ENCODE peak calls at places on chromosomes 11 and 22, in six cellular contexts. L, B, J, W, H and E are unnamed samples.

GRCh38 chr22:32473388-32473952 is 1.1 kb upstream of the FBXO7 start:
- DNase-seq in L (peak), B (peak), J (peak), W (peak), H (no peak), E (peak)

GRCh38 chr11:35045219-35045819 is 93.7 kb upstream of the CD44 start:
- DNase-seq in L (no peak), B (peak), J (no peak), W (no peak), H (no peak), E (no peak)

GRCh38 chr11:46537851-46538295 is 56.0 kb downstream of the AMBRA1 start:
- DNase-seq in L (peak), B (peak), J (peak), W (peak), H (peak), E (peak)

GRCh38 chr22:23233746-23234408 is 53.6 kb downstream of the BCR start:
- DNase-seq in L (peak), B (peak), J (no peak), W (no peak), H (no peak), E (no peak)

GRCh38 chr11:93039841-93040240 is 70.4 kb downstream of the MTNR1B start:
- DNase-seq in L (peak), B (no peak), J (no peak), W (no peak), H (no peak), E (no peak)

GRCh38 chr11:57499413-57499982 is 16.0 kb downstream of the SLC43A1 start:
- DNase-seq in L (peak), B (peak), J (peak), W (peak), H (peak), E (peak)

GRCh38 chr11:23620617-23621016 is 760.3 kb upstream of the CCDC179 start:
- DNase-seq in L (peak), B (no peak), J (no peak), W (no peak), H (no peak), E (no peak)

GRCh38 chr22:39212721-39213376 is 31.9 kb downstream of the PDGFB start:
- DNase-seq in L (no peak), B (peak), J (no peak), W (peak), H (peak), E (no peak)

GRCh38 chr11:63862923-63863322 is 24.0 kb downstream of the MARK2 start:
- DNase-seq in L (no peak), B (peak), J (no peak), W (no peak), H (no peak), E (no peak)

GRCh38 chr22:34866501-34867171 is 199.3 kb upstream of the ISX start:
- DNase-seq in L (no peak), B (peak), J (no peak), W (no peak), H (no peak), E (no peak)

GRCh38 chr11:2134022-2135010 is 4.9 kb downstream of the IGF2 start:
- DNase-seq in L (no peak), B (no peak), J (no peak), W (no peak), H (no peak), E (no peak)

GRCh38 chr11:46296520-46297448 is 19.3 kb downstream of the CREB3L1 start:
- DNase-seq in L (peak), B (peak), J (peak), W (peak), H (peak), E (peak)

GRCh38 chr11:44309483-44310197 is at the start of gene ALX4:
- DNase-seq in L (no peak), B (no peak), J (no peak), W (no peak), H (peak), E (no peak)

GRCh38 chr11:102495161-102496042 is 35.1 kb downstream of the MMP7 start:
- DNase-seq in L (peak), B (peak), J (peak), W (peak), H (peak), E (peak)

GRCh38 chr22:17764036-17764435 is 10.2 kb downstream of the BID start:
- DNase-seq in L (no peak), B (no peak), J (no peak), W (no peak), H (no peak), E (no peak)

GRCh38 chr11:67483901-67484665 is 1.3 kb downstream of the AIP start:
- DNase-seq in L (no peak), B (no peak), J (no peak), W (no peak), H (no peak), E (no peak)

GRCh38 chr11:122578168-122578825 is 77.2 kb upstream of the UBASH3B start:
- DNase-seq in L (no peak), B (no peak), J (no peak), W (no peak), H (no peak), E (no peak)

GRCh38 chr11:19919050-19919561 is 206.5 kb downstream of the NAV2 start:
- DNase-seq in L (peak), B (peak), J (no peak), W (peak), H (no peak), E (no peak)

GRCh38 chr22:41238570-41239442 is 1.9 kb downstream of the CHADL start:
- DNase-seq in L (no peak), B (no peak), J (no peak), W (no peak), H (no peak), E (no peak)

GRCh38 chr11:114202011-114202609 is 94.1 kb upstream of the NNMT start:
- DNase-seq in L (no peak), B (no peak), J (no peak), W (no peak), H (no peak), E (no peak)

GRCh38 chr11:116782728-116783127 is 5.1 kb downstream of the ZPR1 start:
- DNase-seq in L (peak), B (peak), J (no peak), W (peak), H (no peak), E (no peak)

GRCh38 chr11:133134561-133135173 is 397.6 kb downstream of the OPCML start:
- DNase-seq in L (peak), B (no peak), J (peak), W (peak), H (peak), E (peak)

GRCh38 chr11:24567380-24567779 is 70.5 kb downstream of the LUZP2 start:
- DNase-seq in L (no peak), B (no peak), J (no peak), W (no peak), H (no peak), E (no peak)

GRCh38 chr11:63918576-63919171 is 1.7 kb upstream of the RCOR2 start:
- DNase-seq in L (no peak), B (peak), J (no peak), W (peak), H (peak), E (no peak)

GRCh38 chr22:45775569-45776312 is 104.1 kb downstream of the ATXN10 start:
- DNase-seq in L (no peak), B (no peak), J (no peak), W (no peak), H (no peak), E (no peak)

GRCh38 chr11:6437423-6437822 is 3.4 kb downstream of the HPX start:
- DNase-seq in L (no peak), B (no peak), J (no peak), W (no peak), H (no peak), E (no peak)

GRCh38 chr11:100681064-100681502 is 6.0 kb upstream of the ARHGAP42 start:
- DNase-seq in L (peak), B (peak), J (no peak), W (peak), H (peak), E (no peak)

GRCh38 chr22:44664149-44664548 is 37.9 kb upstream of the PRR5 start:
- DNase-seq in L (peak), B (peak), J (no peak), W (no peak), H (no peak), E (no peak)

GRCh38 chr11:67353317-67354313 is at the start of gene POLD4:
- DNase-seq in L (peak), B (peak), J (peak), W (peak), H (peak), E (peak)

GRCh38 chr11:34620820-34621792 is at the start of gene EHF:
- DNase-seq in L (no peak), B (no peak), J (no peak), W (no peak), H (no peak), E (no peak)

GRCh38 chr11:102429691-102430090 is 22.9 kb downstream of the TMEM123 start:
- DNase-seq in L (no peak), B (no peak), J (no peak), W (no peak), H (no peak), E (no peak)

GRCh38 chr22:38460367-38460952 is 5.5 kb upstream of the KCNJ4 start:
- DNase-seq in L (no peak), B (no peak), J (no peak), W (no peak), H (no peak), E (no peak)

GRCh38 chr11:41784513-41785335 is 325.3 kb upstream of the LRRC4C start:
- DNase-seq in L (no peak), B (peak), J (no peak), W (no peak), H (no peak), E (no peak)

GRCh38 chr11:69080361-69080973 is 31.7 kb downstream of the TPCN2 start:
- DNase-seq in L (peak), B (peak), J (no peak), W (no peak), H (no peak), E (no peak)

GRCh38 chr11:75439495-75440120 is 6.6 kb upstream of the KLHL35 start:
- DNase-seq in L (no peak), B (no peak), J (no peak), W (no peak), H (no peak), E (no peak)

DNA sequence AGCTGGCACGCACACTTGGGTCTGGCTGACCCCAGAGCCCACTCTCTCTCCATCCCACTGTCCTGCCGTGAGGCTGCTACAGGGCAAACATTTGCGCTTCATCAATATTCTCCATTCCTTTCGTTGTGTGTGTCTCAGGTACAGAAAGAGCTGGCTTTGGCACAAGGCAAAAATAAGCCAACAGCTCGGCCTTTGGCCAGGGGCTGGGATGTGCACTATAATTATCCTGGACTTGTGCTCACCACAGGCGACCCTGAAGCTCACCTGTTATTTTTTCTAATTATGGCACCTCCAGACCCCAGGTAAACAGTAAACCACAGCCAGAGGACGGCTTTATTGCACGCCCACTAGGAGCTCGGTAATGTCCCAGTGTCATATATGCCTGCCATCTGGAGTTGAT is 10.9 kb downstream of the ZMAT5 start:
- DNase-seq in L (no peak), B (no peak), J (no peak), W (no peak), H (no peak), E (no peak)
- H3K14ac ChIP-seq in L (no peak), B (no peak), J (no peak), W (no peak), H (no peak), E (no peak)

DNA sequence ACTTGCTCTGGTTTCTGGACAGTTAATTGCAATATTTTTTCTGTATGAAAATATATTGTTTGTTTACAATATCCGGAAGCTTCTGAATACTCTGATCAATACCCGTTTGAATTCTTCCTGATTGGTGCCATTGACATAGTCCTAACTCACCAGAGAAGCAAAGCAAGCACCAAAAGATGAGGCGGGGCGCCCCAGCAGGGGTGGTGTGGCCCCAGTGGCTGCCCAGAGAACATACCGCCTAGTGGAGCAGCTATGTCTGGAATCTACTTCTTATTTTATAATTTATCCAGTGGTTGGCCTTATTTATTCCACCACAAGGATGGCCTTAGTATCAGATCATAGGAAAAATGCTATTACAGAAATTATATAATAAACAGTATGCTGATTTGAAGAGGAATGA is 610.7 kb downstream of the JRKL start:
- DNase-seq in L (no peak), B (no peak), J (no peak), W (no peak), H (no peak), E (no peak)
- H3K14ac ChIP-seq in L (no peak), B (no peak), J (no peak), W (no peak), H (no peak), E (no peak)

GRCh38 chr11:786235-787083 is 3.4 kb downstream of the CEND1 start:
- DNase-seq in L (no peak), B (no peak), J (no peak), W (no peak), H (no peak), E (no peak)
- H3K14ac ChIP-seq in L (no peak), B (no peak), J (peak), W (no peak), H (no peak), E (no peak)

GRCh38 chr11:779120-779954 is 2.0 kb upstream of the GATD1 start:
- DNase-seq in L (no peak), B (no peak), J (no peak), W (no peak), H (no peak), E (peak)

GRCh38 chr11:773830-774229 is 3.5 kb downstream of the GATD1 start:
- DNase-seq in L (no peak), B (no peak), J (no peak), W (no peak), H (no peak), E (no peak)

GRCh38 chr11:774873-775592 is 2.3 kb downstream of the GATD1 start:
- DNase-seq in L (peak), B (peak), J (no peak), W (no peak), H (peak), E (no peak)

GRCh38 chr11:777288-778255 is at the start of gene GATD1:
- DNase-seq in L (peak), B (peak), J (peak), W (peak), H (peak), E (peak)

GRCh38 chr11:776459-777287 is 614 bp downstream of the GATD1 start:
- DNase-seq in L (no peak), B (peak), J (no peak), W (no peak), H (peak), E (no peak)
- H3K14ac ChIP-seq in L (peak), B (no peak), J (peak), W (peak), H (peak), E (no peak)

DNA sequence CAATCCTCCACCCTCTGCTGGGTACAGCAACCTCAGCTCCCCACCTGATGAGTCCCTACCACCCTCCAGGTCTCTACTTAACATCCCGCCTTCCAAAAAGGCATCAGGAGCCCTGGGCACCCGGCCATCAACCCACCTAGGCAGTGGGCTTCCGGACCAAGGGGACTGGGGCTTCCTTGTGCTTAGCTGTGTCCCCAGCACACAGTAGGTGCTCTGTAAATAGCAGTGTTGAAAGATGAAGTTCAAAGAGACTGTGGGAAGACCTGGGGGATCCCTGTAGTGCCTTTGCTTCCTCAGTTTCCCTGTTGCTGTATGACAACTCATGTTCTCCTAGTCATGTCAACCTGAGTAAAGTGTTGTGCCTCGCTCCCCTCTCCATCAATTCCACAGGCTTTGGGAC is 21.0 kb downstream of the VWCE start:
- DNase-seq in L (no peak), B (no peak), J (no peak), W (no peak), H (no peak), E (no peak)
- H3K14ac ChIP-seq in L (no peak), B (no peak), J (no peak), W (no peak), H (no peak), E (no peak)

GRCh38 chr11:17521106-17521900 is 22.9 kb downstream of the USH1C start:
- DNase-seq in L (no peak), B (no peak), J (no peak), W (no peak), H (no peak), E (no peak)
- H3K14ac ChIP-seq in L (no peak), B (no peak), J (no peak), W (no peak), H (no peak), E (no peak)

GRCh38 chr11:120994460-120994859 is 29.4 kb upstream of the TBCEL start:
- DNase-seq in L (no peak), B (no peak), J (no peak), W (no peak), H (no peak), E (no peak)
- H3K14ac ChIP-seq in L (no peak), B (no peak), J (no peak), W (no peak), H (no peak), E (no peak)

GRCh38 chr11:31417357-31417756 is 47.7 kb downstream of the DNAJC24 start:
- DNase-seq in L (no peak), B (no peak), J (no peak), W (no peak), H (no peak), E (no peak)
- H3K14ac ChIP-seq in L (no peak), B (no peak), J (no peak), W (no peak), H (no peak), E (no peak)

GRCh38 chr11:108838804-108839128 is 173.9 kb downstream of the DDX10 start:
- DNase-seq in L (no peak), B (no peak), J (no peak), W (no peak), H (no peak), E (no peak)
- H3K14ac ChIP-seq in L (no peak), B (no peak), J (no peak), W (no peak), H (no peak), E (no peak)

DNA sequence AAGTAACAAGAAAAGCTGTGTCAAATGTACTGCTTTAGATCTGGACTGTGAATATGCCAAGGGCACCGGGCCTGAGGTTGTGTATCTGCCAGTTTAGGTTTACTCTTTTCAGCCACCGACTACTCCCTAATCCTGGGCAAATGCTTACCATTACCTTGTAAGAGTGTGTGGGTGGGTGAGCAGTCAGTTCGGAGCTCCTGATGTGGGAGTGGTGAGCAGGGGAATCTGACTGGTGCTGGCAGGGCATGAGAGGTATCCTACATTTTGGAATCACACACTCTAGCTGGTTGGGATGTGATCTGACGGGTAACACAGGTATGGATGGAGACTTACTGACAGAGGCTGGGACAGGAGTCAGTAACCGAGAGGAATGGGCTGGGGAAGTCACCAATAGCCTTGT is 2.6 kb upstream of the FAM180B start:
- DNase-seq in L (no peak), B (no peak), J (no peak), W (no peak), H (no peak), E (no peak)
- H3K14ac ChIP-seq in L (no peak), B (no peak), J (no peak), W (no peak), H (no peak), E (no peak)